ENCODE peak calls at places on chromosomes 1 and 21, in four cellular contexts. One of them, this sample, is unnamed.

GRCh38 chr1:225460021-225460736 is 32.3 kb upstream of the LBR start:
- DNase-seq in NCI-H748 treated with DMSO at 0.1 percent for 48 hours: no peak
- DNase-seq in type B pancreatic cell: no peak
- DNase-seq in HEK293T: no peak
- DNase-seq in this sample: no peak

GRCh38 chr1:17186216-17186894 is 18.6 kb upstream of the PADI1 start:
- DNase-seq in type B pancreatic cell: peak
- DNase-seq in HEK293T: no peak
- DNase-seq in NCI-H748 treated with DMSO at 0.1 percent for 48 hours: no peak
- DNase-seq in this sample: no peak

GRCh38 chr21:45515241-45516061 is 26.8 kb downstream of the SLC19A1 start:
- DNase-seq in HEK293T: no peak
- DNase-seq in type B pancreatic cell: no peak
- DNase-seq in NCI-H748 treated with DMSO at 0.1 percent for 48 hours: no peak
- DNase-seq in this sample: no peak

GRCh38 chr1:87965193-87965592 is 636.5 kb downstream of the LMO4 start:
- DNase-seq in NCI-H748 treated with DMSO at 0.1 percent for 48 hours: no peak
- DNase-seq in HEK293T: no peak
- DNase-seq in type B pancreatic cell: no peak
- DNase-seq in this sample: no peak

GRCh38 chr1:1199141-1199960 is 7.0 kb downstream of the TNFRSF18 start:
- DNase-seq in HEK293T: no peak
- DNase-seq in type B pancreatic cell: no peak
- DNase-seq in NCI-H748 treated with DMSO at 0.1 percent for 48 hours: no peak
- DNase-seq in this sample: no peak

GRCh38 chr1:156689960-156690672 is 12.9 kb upstream of the NES start:
- DNase-seq in NCI-H748 treated with DMSO at 0.1 percent for 48 hours: no peak
- DNase-seq in type B pancreatic cell: no peak
- DNase-seq in HEK293T: no peak
- DNase-seq in this sample: no peak

GRCh38 chr1:117613249-117613968 is 7.6 kb downstream of the TENT5C start:
- DNase-seq in HEK293T: no peak
- DNase-seq in NCI-H748 treated with DMSO at 0.1 percent for 48 hours: no peak
- DNase-seq in type B pancreatic cell: no peak
- DNase-seq in this sample: no peak

GRCh38 chr1:232532901-232533300 is 97.0 kb downstream of the SIPA1L2 start:
- DNase-seq in NCI-H748 treated with DMSO at 0.1 percent for 48 hours: no peak
- DNase-seq in type B pancreatic cell: no peak
- DNase-seq in HEK293T: no peak
- DNase-seq in this sample: no peak

GRCh38 chr1:44425327-44426082 is 20.4 kb downstream of the RNF220 start:
- DNase-seq in type B pancreatic cell: no peak
- DNase-seq in HEK293T: no peak
- DNase-seq in NCI-H748 treated with DMSO at 0.1 percent for 48 hours: no peak
- DNase-seq in this sample: no peak

GRCh38 chr1:242610209-242610608 is 85.7 kb upstream of the PLD5 start:
- DNase-seq in HEK293T: no peak
- DNase-seq in type B pancreatic cell: no peak
- DNase-seq in NCI-H748 treated with DMSO at 0.1 percent for 48 hours: no peak
- DNase-seq in this sample: no peak

GRCh38 chr1:197807216-197807615 is 31.9 kb upstream of the DENND1B start:
- DNase-seq in HEK293T: no peak
- DNase-seq in type B pancreatic cell: no peak
- DNase-seq in NCI-H748 treated with DMSO at 0.1 percent for 48 hours: no peak
- DNase-seq in this sample: no peak

GRCh38 chr1:223714849-223715709 is 2.7 kb downstream of the CAPN2 start:
- DNase-seq in NCI-H748 treated with DMSO at 0.1 percent for 48 hours: no peak
- DNase-seq in type B pancreatic cell: no peak
- DNase-seq in HEK293T: peak
- DNase-seq in this sample: no peak

GRCh38 chr1:24119859-24120756 is 8.2 kb upstream of the MYOM3 start:
- DNase-seq in HEK293T: no peak
- DNase-seq in NCI-H748 treated with DMSO at 0.1 percent for 48 hours: no peak
- DNase-seq in type B pancreatic cell: no peak
- DNase-seq in this sample: no peak

GRCh38 chr1:35810096-35810860 is 2.5 kb downstream of the AGO4 start:
- DNase-seq in HEK293T: no peak
- DNase-seq in type B pancreatic cell: no peak
- DNase-seq in NCI-H748 treated with DMSO at 0.1 percent for 48 hours: no peak
- DNase-seq in this sample: no peak

GRCh38 chr1:200897188-200897710 is 2.5 kb downstream of the INAVA start:
- DNase-seq in type B pancreatic cell: no peak
- DNase-seq in NCI-H748 treated with DMSO at 0.1 percent for 48 hours: no peak
- DNase-seq in HEK293T: no peak
- DNase-seq in this sample: no peak

GRCh38 chr1:241323510-241323909 is 33.5 kb downstream of the RGS7 start:
- DNase-seq in HEK293T: peak
- DNase-seq in NCI-H748 treated with DMSO at 0.1 percent for 48 hours: no peak
- DNase-seq in type B pancreatic cell: no peak
- DNase-seq in this sample: no peak

GRCh38 chr1:29811727-29812396 is 575.5 kb downstream of the PTPRU start:
- DNase-seq in HEK293T: no peak
- DNase-seq in NCI-H748 treated with DMSO at 0.1 percent for 48 hours: no peak
- DNase-seq in type B pancreatic cell: peak
- DNase-seq in this sample: no peak

GRCh38 chr1:43373034-43373940 is 5.5 kb upstream of the ELOVL1 start:
- DNase-seq in type B pancreatic cell: no peak
- DNase-seq in HEK293T: no peak
- DNase-seq in NCI-H748 treated with DMSO at 0.1 percent for 48 hours: no peak
- DNase-seq in this sample: no peak

GRCh38 chr1:233368106-233368783 is 40.7 kb downstream of the MAP3K21 start:
- DNase-seq in HEK293T: no peak
- DNase-seq in NCI-H748 treated with DMSO at 0.1 percent for 48 hours: no peak
- DNase-seq in type B pancreatic cell: no peak
- DNase-seq in this sample: no peak

GRCh38 chr1:109910963-109911798 is 532 bp downstream of the CSF1 start:
- DNase-seq in NCI-H748 treated with DMSO at 0.1 percent for 48 hours: no peak
- DNase-seq in type B pancreatic cell: no peak
- DNase-seq in HEK293T: peak
- DNase-seq in this sample: no peak

GRCh38 chr1:151238467-151238739 is 16.1 kb upstream of the PSMD4 start:
- DNase-seq in type B pancreatic cell: no peak
- DNase-seq in NCI-H748 treated with DMSO at 0.1 percent for 48 hours: no peak
- DNase-seq in HEK293T: no peak
- DNase-seq in this sample: no peak

GRCh38 chr1:52204696-52205095 is 62.8 kb downstream of the ZFYVE9 start:
- DNase-seq in HEK293T: no peak
- DNase-seq in NCI-H748 treated with DMSO at 0.1 percent for 48 hours: no peak
- DNase-seq in type B pancreatic cell: no peak
- DNase-seq in this sample: no peak

GRCh38 chr1:89725016-89725380 is 92.1 kb downstream of the LRRC8C start:
- DNase-seq in HEK293T: no peak
- DNase-seq in type B pancreatic cell: no peak
- DNase-seq in NCI-H748 treated with DMSO at 0.1 percent for 48 hours: no peak
- DNase-seq in this sample: no peak

GRCh38 chr21:42319368-42319767 is 4.2 kb upstream of the TFF3 start:
- DNase-seq in NCI-H748 treated with DMSO at 0.1 percent for 48 hours: no peak
- DNase-seq in type B pancreatic cell: peak
- DNase-seq in HEK293T: no peak
- DNase-seq in this sample: no peak

GRCh38 chr1:155083865-155084721 is 5.5 kb downstream of the EFNA3 start:
- DNase-seq in NCI-H748 treated with DMSO at 0.1 percent for 48 hours: peak
- DNase-seq in HEK293T: no peak
- DNase-seq in type B pancreatic cell: no peak
- DNase-seq in this sample: no peak

GRCh38 chr1:78073441-78073840 is 27.7 kb downstream of the GIPC2 start:
- DNase-seq in HEK293T: no peak
- DNase-seq in type B pancreatic cell: no peak
- DNase-seq in NCI-H748 treated with DMSO at 0.1 percent for 48 hours: no peak
- DNase-seq in this sample: no peak